ENCODE peak calls at places on chromosome 11, in nine cellular contexts. Y is AG08396; H is WERI-Rb-1; Z is stromal cell of bone marrow; I is EL; V is fibroblast of pulmonary artery; W is pancreas; T is T-helper 9 cell; B is CD8-positive, alpha-beta memory T cell. U is an unnamed sample.

GRCh38 chr11:64652586-64653387 is 61.8 kb downstream of the SLC22A12 start:
- DNase-seq in Y (peak), H (peak), Z (no peak), I (peak), V (peak), W (peak), T (peak), B (peak), U (peak)

GRCh38 chr11:57425565-57426438 is 1.1 kb downstream of the SLC43A3 start:
- DNase-seq in Y (peak), H (no peak), Z (no peak), I (no peak), V (peak), W (peak), T (no peak), B (no peak), U (no peak)

GRCh38 chr11:73342633-73343032 is 33.6 kb upstream of the RELT start:
- DNase-seq in Y (no peak), H (no peak), Z (no peak), I (no peak), V (no peak), W (no peak), T (no peak), B (no peak), U (peak)

GRCh38 chr11:75562836-75563484 is 907 bp downstream of the SERPINH1 start:
- DNase-seq in Y (peak), H (peak), Z (no peak), I (peak), V (peak), W (no peak), T (no peak), B (no peak), U (peak)

GRCh38 chr11:12691473-12691872 is 17.3 kb downstream of the TEAD1 start:
- DNase-seq in Y (no peak), H (no peak), Z (no peak), I (peak), V (no peak), W (no peak), T (no peak), B (no peak), U (no peak)

GRCh38 chr11:831951-832528 is 712 bp upstream of the CD151 start:
- DNase-seq in Y (no peak), H (no peak), Z (no peak), I (no peak), V (no peak), W (peak), T (no peak), B (no peak), U (no peak)

GRCh38 chr11:133833101-133833898 is 12.0 kb downstream of the SPATA19 start:
- DNase-seq in Y (no peak), H (no peak), Z (no peak), I (no peak), V (no peak), W (no peak), T (no peak), B (no peak), U (no peak)

GRCh38 chr11:12842933-12843636 is 166.0 kb upstream of the RASSF10 start:
- DNase-seq in Y (no peak), H (peak), Z (no peak), I (peak), V (peak), W (no peak), T (no peak), B (no peak), U (peak)

GRCh38 chr11:7905961-7906429 is 25.1 kb downstream of the OR10A6 start:
- DNase-seq in Y (no peak), H (no peak), Z (no peak), I (peak), V (no peak), W (no peak), T (no peak), B (no peak), U (no peak)

GRCh38 chr11:12815931-12816494 is 141.8 kb downstream of the TEAD1 start:
- DNase-seq in Y (no peak), H (no peak), Z (no peak), I (no peak), V (no peak), W (no peak), T (no peak), B (no peak), U (no peak)

GRCh38 chr11:78916759-78917158 is 342.1 kb upstream of the NARS2 start:
- DNase-seq in Y (no peak), H (no peak), Z (no peak), I (no peak), V (no peak), W (no peak), T (no peak), B (no peak), U (no peak)

GRCh38 chr11:78251083-78251699 is 62.5 kb downstream of the USP35 start:
- DNase-seq in Y (no peak), H (no peak), Z (no peak), I (peak), V (peak), W (no peak), T (no peak), B (no peak), U (no peak)

GRCh38 chr11:1129666-1130160 is 28.0 kb upstream of the MUC5AC start:
- DNase-seq in Y (no peak), H (no peak), Z (no peak), I (no peak), V (no peak), W (no peak), T (no peak), B (no peak), U (peak)

GRCh38 chr11:34356576-34356917 is 1.3 kb downstream of the ABTB2 start:
- DNase-seq in Y (no peak), H (no peak), Z (no peak), I (peak), V (peak), W (peak), T (no peak), B (no peak), U (peak)

GRCh38 chr11:80307676-80308075 is 866.8 kb upstream of the TENM4 start:
- DNase-seq in Y (no peak), H (no peak), Z (no peak), I (no peak), V (no peak), W (no peak), T (no peak), B (no peak), U (no peak)

GRCh38 chr11:128517457-128518230 is 69.7 kb downstream of the ETS1 start:
- DNase-seq in Y (peak), H (no peak), Z (no peak), I (peak), V (peak), W (no peak), T (no peak), B (no peak), U (no peak)

GRCh38 chr11:125874556-125875124 is 12.8 kb upstream of the HYLS1 start:
- DNase-seq in Y (peak), H (peak), Z (peak), I (peak), V (peak), W (no peak), T (peak), B (peak), U (peak)

U was measured in endothelial cell.